ENCODE peak calls at places on chromosomes 3 and 15, in seven cellular contexts. One of them, this sample, is unnamed.

GRCh38 chr3:123085293-123085949 is 18.6 kb downstream of the PDIA5 start:
- DNase-seq in esophagus squamous epithelium: no peak
- DNase-seq in IMR-90: no peak
- DNase-seq in GM23248: no peak
- DNase-seq in naive thymus-derived CD4-positive, alpha-beta T cell: no peak
- DNase-seq in left ventricle myocardium inferior: no peak
- DNase-seq in heart left ventricle: no peak
- DNase-seq in this sample: no peak

GRCh38 chr3:156781310-156782230 is 44.6 kb upstream of the LEKR1 start:
- DNase-seq in GM23248: peak; percentile 80
- DNase-seq in left ventricle myocardium inferior: no peak
- DNase-seq in IMR-90: peak; percentile 85
- DNase-seq in heart left ventricle: no peak
- DNase-seq in esophagus squamous epithelium: no peak
- DNase-seq in naive thymus-derived CD4-positive, alpha-beta T cell: no peak
- DNase-seq in this sample: no peak

GRCh38 chr15:90873998-90874605 is 5.7 kb downstream of the FURIN start:
- DNase-seq in esophagus squamous epithelium: no peak
- DNase-seq in heart left ventricle: no peak
- DNase-seq in IMR-90: no peak
- DNase-seq in GM23248: peak; percentile 33
- DNase-seq in left ventricle myocardium inferior: no peak
- DNase-seq in naive thymus-derived CD4-positive, alpha-beta T cell: no peak
- DNase-seq in this sample: peak; percentile 30

GRCh38 chr3:110933786-110934415 is 137.7 kb upstream of the NECTIN3 start:
- DNase-seq in GM23248: peak; percentile 48
- DNase-seq in IMR-90: peak; percentile 68
- DNase-seq in naive thymus-derived CD4-positive, alpha-beta T cell: no peak
- DNase-seq in left ventricle myocardium inferior: no peak
- DNase-seq in esophagus squamous epithelium: no peak
- DNase-seq in heart left ventricle: no peak
- DNase-seq in this sample: no peak

GRCh38 chr3:81395739-81396138 is 365.7 kb downstream of the GBE1 start:
- DNase-seq in GM23248: no peak
- DNase-seq in heart left ventricle: no peak
- DNase-seq in esophagus squamous epithelium: no peak
- DNase-seq in left ventricle myocardium inferior: no peak
- DNase-seq in naive thymus-derived CD4-positive, alpha-beta T cell: no peak
- DNase-seq in IMR-90: no peak
- DNase-seq in this sample: no peak

GRCh38 chr3:35722902-35723301 is 83.6 kb downstream of the ARPP21 start:
- DNase-seq in IMR-90: no peak
- DNase-seq in GM23248: no peak
- DNase-seq in naive thymus-derived CD4-positive, alpha-beta T cell: no peak
- DNase-seq in heart left ventricle: no peak
- DNase-seq in esophagus squamous epithelium: no peak
- DNase-seq in left ventricle myocardium inferior: no peak
- DNase-seq in this sample: no peak

GRCh38 chr3:8851703-8852102 is 82.3 kb upstream of the OXTR start:
- DNase-seq in left ventricle myocardium inferior: no peak
- DNase-seq in GM23248: peak; percentile 79
- DNase-seq in heart left ventricle: peak; percentile 34
- DNase-seq in esophagus squamous epithelium: no peak
- DNase-seq in naive thymus-derived CD4-positive, alpha-beta T cell: no peak
- DNase-seq in IMR-90: peak; percentile 74
- DNase-seq in this sample: no peak

GRCh38 chr3:44584646-44585501 is at the start of gene ZNF660:
- DNase-seq in esophagus squamous epithelium: no peak
- DNase-seq in naive thymus-derived CD4-positive, alpha-beta T cell: no peak
- DNase-seq in heart left ventricle: peak; percentile 74
- DNase-seq in GM23248: peak; percentile 83
- DNase-seq in IMR-90: peak; percentile 67
- DNase-seq in left ventricle myocardium inferior: peak; percentile 49
- DNase-seq in this sample: peak; percentile 77

GRCh38 chr3:153634683-153635082 is 472.7 kb downstream of the RAP2B start:
- DNase-seq in left ventricle myocardium inferior: no peak
- DNase-seq in esophagus squamous epithelium: no peak
- DNase-seq in GM23248: no peak
- DNase-seq in IMR-90: no peak
- DNase-seq in naive thymus-derived CD4-positive, alpha-beta T cell: no peak
- DNase-seq in heart left ventricle: no peak
- DNase-seq in this sample: no peak

GRCh38 chr3:179898024-179898423 is 138.7 kb downstream of the PEX5L start:
- DNase-seq in IMR-90: peak; percentile 55
- DNase-seq in GM23248: peak; percentile 42
- DNase-seq in heart left ventricle: no peak
- DNase-seq in left ventricle myocardium inferior: no peak
- DNase-seq in esophagus squamous epithelium: no peak
- DNase-seq in naive thymus-derived CD4-positive, alpha-beta T cell: no peak
- DNase-seq in this sample: no peak

GRCh38 chr3:81302045-81302444 is 459.4 kb downstream of the GBE1 start:
- DNase-seq in heart left ventricle: no peak
- DNase-seq in IMR-90: peak; percentile 48
- DNase-seq in left ventricle myocardium inferior: no peak
- DNase-seq in GM23248: peak; percentile 70
- DNase-seq in naive thymus-derived CD4-positive, alpha-beta T cell: no peak
- DNase-seq in esophagus squamous epithelium: no peak
- DNase-seq in this sample: no peak

GRCh38 chr15:94631608-94632007 is 400.2 kb downstream of the MCTP2 start:
- DNase-seq in IMR-90: no peak
- DNase-seq in left ventricle myocardium inferior: no peak
- DNase-seq in GM23248: no peak
- DNase-seq in esophagus squamous epithelium: no peak
- DNase-seq in heart left ventricle: no peak
- DNase-seq in naive thymus-derived CD4-positive, alpha-beta T cell: no peak
- DNase-seq in this sample: no peak

GRCh38 chr3:37447732-37448131 is 273.4 kb upstream of the LRRFIP2 start:
- DNase-seq in left ventricle myocardium inferior: no peak
- DNase-seq in GM23248: no peak
- DNase-seq in esophagus squamous epithelium: no peak
- DNase-seq in IMR-90: no peak
- DNase-seq in naive thymus-derived CD4-positive, alpha-beta T cell: no peak
- DNase-seq in heart left ventricle: no peak
- DNase-seq in this sample: no peak

GRCh38 chr3:194351080-194351672 is at the start of gene CPN2:
- DNase-seq in esophagus squamous epithelium: no peak
- DNase-seq in heart left ventricle: no peak
- DNase-seq in naive thymus-derived CD4-positive, alpha-beta T cell: no peak
- DNase-seq in IMR-90: no peak
- DNase-seq in GM23248: no peak
- DNase-seq in left ventricle myocardium inferior: no peak
- DNase-seq in this sample: no peak

GRCh38 chr3:183394150-183394549 is 34.3 kb downstream of the MCF2L2 start:
- DNase-seq in naive thymus-derived CD4-positive, alpha-beta T cell: no peak
- DNase-seq in heart left ventricle: no peak
- DNase-seq in GM23248: no peak
- DNase-seq in esophagus squamous epithelium: no peak
- DNase-seq in left ventricle myocardium inferior: no peak
- DNase-seq in IMR-90: no peak
- DNase-seq in this sample: no peak

GRCh38 chr15:91664224-91664836 is 189.2 kb upstream of the SLCO3A1 start:
- DNase-seq in IMR-90: no peak
- DNase-seq in esophagus squamous epithelium: no peak
- DNase-seq in heart left ventricle: no peak
- DNase-seq in naive thymus-derived CD4-positive, alpha-beta T cell: no peak
- DNase-seq in left ventricle myocardium inferior: no peak
- DNase-seq in GM23248: no peak
- DNase-seq in this sample: no peak

GRCh38 chr3:131835906-131836305 is 198.9 kb downstream of the CPNE4 start:
- DNase-seq in naive thymus-derived CD4-positive, alpha-beta T cell: no peak
- DNase-seq in left ventricle myocardium inferior: no peak
- DNase-seq in IMR-90: no peak
- DNase-seq in esophagus squamous epithelium: no peak
- DNase-seq in heart left ventricle: no peak
- DNase-seq in GM23248: no peak
- DNase-seq in this sample: no peak

GRCh38 chr3:165638066-165638465 is 199.2 kb downstream of the BCHE start:
- DNase-seq in left ventricle myocardium inferior: no peak
- DNase-seq in GM23248: no peak
- DNase-seq in IMR-90: peak; percentile 28
- DNase-seq in heart left ventricle: no peak
- DNase-seq in naive thymus-derived CD4-positive, alpha-beta T cell: no peak
- DNase-seq in esophagus squamous epithelium: no peak
- DNase-seq in this sample: no peak

GRCh38 chr15:42063122-42063848 is 31.1 kb downstream of the PLA2G4D start:
- DNase-seq in IMR-90: no peak
- DNase-seq in esophagus squamous epithelium: no peak
- DNase-seq in left ventricle myocardium inferior: no peak
- DNase-seq in naive thymus-derived CD4-positive, alpha-beta T cell: peak; percentile 14
- DNase-seq in heart left ventricle: no peak
- DNase-seq in GM23248: no peak
- DNase-seq in this sample: no peak
- H3K4me1 ChIP-seq in IMR-90: peaks cover 2% of the 10 kb centered on the region
- H3K4me1 ChIP-seq in esophagus squamous epithelium: no peaks in the 10 kb centered on the region
- H3K4me1 ChIP-seq in left ventricle myocardium inferior: peaks cover 7% of the 10 kb centered on the region
- H3K4me1 ChIP-seq in naive thymus-derived CD4-positive, alpha-beta T cell: no peaks in the 10 kb centered on the region
- H3K4me1 ChIP-seq in heart left ventricle: no peaks in the 10 kb centered on the region
- H3K4me1 ChIP-seq in GM23248: no peaks in the 10 kb centered on the region
- H3K4me1 ChIP-seq in this sample: no peaks in the 10 kb centered on the region

DNA sequence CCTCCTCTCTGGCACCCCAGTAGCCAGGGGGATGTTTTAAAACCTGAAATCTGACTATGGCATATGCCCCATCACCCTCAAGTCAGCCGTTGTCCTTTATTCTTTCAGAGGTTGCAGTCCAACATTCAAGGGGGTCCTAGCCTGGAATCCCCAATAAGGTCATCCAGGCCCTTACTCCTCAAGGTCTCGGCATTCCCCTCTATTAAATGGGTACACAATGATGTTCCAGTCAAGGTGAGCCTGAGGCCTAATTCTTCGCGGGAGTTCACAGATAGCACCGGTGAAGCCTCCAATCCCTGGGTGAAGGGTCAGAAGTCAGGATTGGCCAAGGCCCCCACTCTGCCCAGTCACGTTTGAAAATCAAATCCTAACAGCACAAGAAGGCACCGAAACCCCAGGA is 8.1 kb upstream of the SEMA3F start:
- DNase-seq in naive thymus-derived CD4-positive, alpha-beta T cell: no peak
- DNase-seq in esophagus squamous epithelium: no peak
- DNase-seq in GM23248: no peak
- DNase-seq in heart left ventricle: no peak
- DNase-seq in left ventricle myocardium inferior: no peak
- DNase-seq in IMR-90: no peak
- DNase-seq in this sample: no peak
- H3K4me3 ChIP-seq in naive thymus-derived CD4-positive, alpha-beta T cell: no peak overlapping the region
- H3K4me3 ChIP-seq in esophagus squamous epithelium: no peak overlapping the region
- H3K4me3 ChIP-seq in GM23248: no peak overlapping the region
- H3K4me3 ChIP-seq in heart left ventricle: no peak overlapping the region
- H3K4me3 ChIP-seq in left ventricle myocardium inferior: no peak overlapping the region
- H3K4me3 ChIP-seq in IMR-90: no peak overlapping the region
- H3K4me3 ChIP-seq in this sample: no peak overlapping the region

GRCh38 chr3:33430571-33430970 is 9.6 kb downstream of the UBP1 start:
- DNase-seq in GM23248: no peak
- DNase-seq in heart left ventricle: no peak
- DNase-seq in esophagus squamous epithelium: no peak
- DNase-seq in IMR-90: no peak
- DNase-seq in naive thymus-derived CD4-positive, alpha-beta T cell: no peak
- DNase-seq in left ventricle myocardium inferior: no peak
- DNase-seq in this sample: no peak
- H3K4me1 ChIP-seq in GM23248: peaks cover 29% of the 10 kb centered on the region
- H3K4me1 ChIP-seq in heart left ventricle: peaks cover 3% of the 10 kb centered on the region
- H3K4me1 ChIP-seq in esophagus squamous epithelium: peaks cover 6% of the 10 kb centered on the region
- H3K4me1 ChIP-seq in IMR-90: peaks cover 14% of the 10 kb centered on the region
- H3K4me1 ChIP-seq in naive thymus-derived CD4-positive, alpha-beta T cell: peaks cover 12% of the 10 kb centered on the region
- H3K4me1 ChIP-seq in left ventricle myocardium inferior: peaks cover 80% of the 10 kb centered on the region
- H3K4me1 ChIP-seq in this sample: peaks cover 4% of the 10 kb centered on the region

DNA sequence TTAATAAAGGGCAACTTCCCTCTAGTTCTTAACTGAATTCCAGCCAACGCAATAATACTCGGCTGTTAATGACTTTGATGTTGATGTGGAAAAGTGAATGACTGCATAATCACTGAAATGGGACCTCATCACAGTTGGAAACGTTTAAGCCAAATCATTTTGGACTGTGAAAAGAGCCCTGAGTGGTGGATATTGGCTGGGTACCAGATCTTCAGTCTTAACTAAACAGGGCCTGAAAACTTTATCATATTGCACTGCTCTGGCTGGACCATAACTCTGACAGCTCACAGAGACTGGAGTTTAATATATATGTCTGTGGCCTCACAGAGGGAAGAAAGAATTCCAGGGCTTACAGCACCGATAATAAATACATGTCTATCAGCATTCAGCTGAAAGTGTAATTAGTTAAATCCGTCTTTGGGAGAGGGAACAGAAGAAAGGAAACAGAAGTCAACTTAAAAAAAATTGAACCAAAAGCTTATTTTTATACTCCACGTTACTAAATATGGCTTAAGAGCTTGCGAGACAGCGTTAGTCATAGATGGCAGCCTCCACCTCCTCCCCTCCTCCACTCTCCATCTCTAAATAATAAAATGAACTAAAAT is 222.3 kb upstream of the CDIN1 start:
- DNase-seq in GM23248: peak; percentile 84
- DNase-seq in heart left ventricle: no peak
- DNase-seq in IMR-90: peak; percentile 82
- DNase-seq in left ventricle myocardium inferior: no peak
- DNase-seq in esophagus squamous epithelium: no peak
- DNase-seq in naive thymus-derived CD4-positive, alpha-beta T cell: no peak
- DNase-seq in this sample: no peak
- H3K4me3 ChIP-seq in GM23248: peak overlapping the region; percentile 48
- H3K4me3 ChIP-seq in heart left ventricle: no peak overlapping the region
- H3K4me3 ChIP-seq in IMR-90: no peak overlapping the region
- H3K4me3 ChIP-seq in left ventricle myocardium inferior: peak overlapping the region; percentile 33
- H3K4me3 ChIP-seq in esophagus squamous epithelium: no peak overlapping the region
- H3K4me3 ChIP-seq in naive thymus-derived CD4-positive, alpha-beta T cell: no peak overlapping the region
- H3K4me3 ChIP-seq in this sample: no peak overlapping the region

GRCh38 chr15:66747866-66748265 is 45.8 kb downstream of the SMAD6 start:
- DNase-seq in left ventricle myocardium inferior: no peak
- DNase-seq in esophagus squamous epithelium: no peak
- DNase-seq in GM23248: no peak
- DNase-seq in naive thymus-derived CD4-positive, alpha-beta T cell: no peak
- DNase-seq in heart left ventricle: no peak
- DNase-seq in IMR-90: no peak
- DNase-seq in this sample: no peak

GRCh38 chr15:66747223-66747622 is 45.2 kb downstream of the SMAD6 start:
- DNase-seq in GM23248: no peak
- DNase-seq in esophagus squamous epithelium: no peak
- DNase-seq in left ventricle myocardium inferior: no peak
- DNase-seq in naive thymus-derived CD4-positive, alpha-beta T cell: no peak
- DNase-seq in IMR-90: no peak
- DNase-seq in heart left ventricle: no peak
- DNase-seq in this sample: no peak

GRCh38 chr15:66744610-66745279 is 42.7 kb downstream of the SMAD6 start:
- DNase-seq in IMR-90: no peak
- DNase-seq in left ventricle myocardium inferior: no peak
- DNase-seq in esophagus squamous epithelium: no peak
- DNase-seq in GM23248: no peak
- DNase-seq in naive thymus-derived CD4-positive, alpha-beta T cell: no peak
- DNase-seq in heart left ventricle: no peak
- DNase-seq in this sample: peak; percentile 38

GRCh38 chr15:66745530-66746230 is 43.6 kb downstream of the SMAD6 start:
- DNase-seq in IMR-90: no peak
- DNase-seq in naive thymus-derived CD4-positive, alpha-beta T cell: no peak
- DNase-seq in left ventricle myocardium inferior: no peak
- DNase-seq in heart left ventricle: no peak
- DNase-seq in esophagus squamous epithelium: no peak
- DNase-seq in GM23248: no peak
- DNase-seq in this sample: peak; percentile 34

DNA sequence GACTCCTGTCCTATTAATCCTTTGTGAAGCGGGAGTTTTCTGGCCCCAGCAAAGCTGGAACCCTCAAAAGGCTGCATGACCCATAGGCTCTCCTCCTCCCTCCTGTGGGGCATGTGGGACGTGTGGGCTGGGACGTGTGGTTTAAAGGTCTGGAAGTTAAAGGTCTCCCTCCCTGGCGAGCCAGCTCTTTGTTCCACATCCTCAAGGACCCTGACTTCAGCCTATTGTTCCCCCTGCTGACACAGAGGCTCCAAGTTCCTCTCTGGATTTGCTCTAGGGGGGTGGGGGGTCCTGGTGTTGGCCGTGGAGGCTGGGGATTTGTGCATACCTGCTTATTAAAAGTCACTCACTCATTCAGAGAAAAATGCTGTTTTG is 44.2 kb downstream of the SMAD6 start:
- DNase-seq in heart left ventricle: no peak
- DNase-seq in GM23248: no peak
- DNase-seq in esophagus squamous epithelium: no peak
- DNase-seq in naive thymus-derived CD4-positive, alpha-beta T cell: no peak
- DNase-seq in left ventricle myocardium inferior: no peak
- DNase-seq in IMR-90: no peak
- DNase-seq in this sample: peak; percentile 42
- H3K4me1 ChIP-seq in heart left ventricle: peaks cover 48% of the 10 kb centered on the region
- H3K4me1 ChIP-seq in GM23248: peaks cover 75% of the 10 kb centered on the region
- H3K4me1 ChIP-seq in esophagus squamous epithelium: no peaks in the 10 kb centered on the region
- H3K4me1 ChIP-seq in naive thymus-derived CD4-positive, alpha-beta T cell: no peaks in the 10 kb centered on the region
- H3K4me1 ChIP-seq in left ventricle myocardium inferior: peaks cover 100% of the 10 kb centered on the region
- H3K4me1 ChIP-seq in IMR-90: peaks cover 58% of the 10 kb centered on the region
- H3K4me1 ChIP-seq in this sample: peaks cover 44% of the 10 kb centered on the region

This sample was measured in ovary.